ENCODE peak calls at places on chromosome 12, in six cellular contexts. D, H, E, U, I and B are unnamed samples.

GRCh38 chr12:22101749-22102243 is 55.8 kb downstream of the CMAS start:
- DNase-seq in D (peak; percentile 41), H (peak; percentile 35), E (peak; percentile 71), U (no peak), I (peak; percentile 17), B (peak; percentile 2)

GRCh38 chr12:14663002-14663401 is 33.4 kb downstream of the GUCY2C start:
- DNase-seq in D (no peak), H (no peak), E (no peak), U (no peak), I (no peak), B (no peak)

GRCh38 chr12:6288235-6288634 is 22.2 kb upstream of the PLEKHG6 start:
- DNase-seq in D (no peak), H (no peak), E (peak; percentile 34), U (no peak), I (no peak), B (no peak)

GRCh38 chr12:109760930-109761630 is 47.5 kb downstream of the FAM222A start:
- DNase-seq in D (no peak), H (no peak), E (no peak), U (no peak), I (no peak), B (no peak)

GRCh38 chr12:25701290-25701689 is 148.2 kb upstream of the LMNTD1 start:
- DNase-seq in D (no peak), H (no peak), E (no peak), U (no peak), I (no peak), B (no peak)

GRCh38 chr12:96233168-96233567 is 39.0 kb downstream of the ELK3 start:
- DNase-seq in D (no peak), H (no peak), E (peak; percentile 71), U (no peak), I (no peak), B (no peak)

GRCh38 chr12:43893670-43894069 is 57.8 kb downstream of the TMEM117 start:
- DNase-seq in D (no peak), H (no peak), E (peak; percentile 9), U (no peak), I (no peak), B (no peak)

GRCh38 chr12:27843714-27844245 is 63.7 kb upstream of the MANSC4 start:
- DNase-seq in D (no peak), H (no peak), E (peak; percentile 16), U (no peak), I (no peak), B (no peak)

GRCh38 chr12:25208554-25208953 is 13.5 kb downstream of the ETFRF1 start:
- DNase-seq in D (no peak), H (no peak), E (no peak), U (no peak), I (no peak), B (no peak)

GRCh38 chr12:76890407-76891143 is 11.8 kb upstream of the CSRP2 start:
- DNase-seq in D (no peak), H (no peak), E (no peak), U (no peak), I (no peak), B (no peak)

GRCh38 chr12:24175281-24175680 is 225.8 kb upstream of the SOX5 start:
- DNase-seq in D (no peak), H (no peak), E (no peak), U (no peak), I (peak; percentile 52), B (no peak)

GRCh38 chr12:14239350-14239934 is 126.0 kb upstream of the ATF7IP start:
- DNase-seq in D (no peak), H (no peak), E (no peak), U (peak; percentile 67), I (peak; percentile 23), B (no peak)